ENCODE peak calls at places on chromosomes 3 and 15, in ten cellular contexts. X is neural progenitor cell, B is vagina, R is heart right ventricle, C is HCT116, F is Peyer's patch, J is neuronal stem cell, U is right atrium auricular region, P is left ventricle myocardium inferior, K is ascending aorta. H is an unnamed sample.

GRCh38 chr3:61772439-61772838 is 211.1 kb downstream of the PTPRG start:
- DNase-seq in X (no peak), B (no peak), R (no peak), C (no peak), F (no peak), J (no peak), U (no peak), P (no peak), K (no peak), H (no peak)

GRCh38 chr3:185029071-185029470 is 123.8 kb downstream of the C3orf70 start:
- DNase-seq in X (no peak), B (no peak), R (no peak), C (no peak), F (no peak), J (no peak), U (no peak), P (no peak), K (no peak), H (no peak)

GRCh38 chr15:43492266-43492665 is 690 bp downstream of the TP53BP1 start:
- DNase-seq in X (peak), B (no peak), R (no peak), C (no peak), F (no peak), J (no peak), U (no peak), P (no peak), K (no peak), H (no peak)

GRCh38 chr3:112010631-112011030 is 11.9 kb downstream of the TAGLN3 start:
- DNase-seq in X (no peak), B (no peak), R (no peak), C (no peak), F (no peak), J (no peak), U (no peak), P (no peak), K (no peak), H (no peak)

GRCh38 chr3:160006282-160007163 is 17.9 kb downstream of the IL12A start:
- DNase-seq in X (peak), B (no peak), R (no peak), C (peak), F (peak), J (peak), U (peak), P (no peak), K (no peak), H (no peak)

GRCh38 chr3:193788189-193788946 is 195.4 kb downstream of the OPA1 start:
- DNase-seq in X (peak), B (no peak), R (peak), C (peak), F (peak), J (peak), U (peak), P (peak), K (no peak), H (no peak)

GRCh38 chr3:15317164-15317477 is 15.3 kb downstream of the SH3BP5 start:
- DNase-seq in X (no peak), B (no peak), R (no peak), C (no peak), F (peak), J (no peak), U (peak), P (no peak), K (no peak), H (no peak)

GRCh38 chr3:25870452-25870851 is 80.6 kb downstream of the OXSM start:
- DNase-seq in X (no peak), B (no peak), R (no peak), C (no peak), F (no peak), J (no peak), U (no peak), P (no peak), K (no peak), H (no peak)

GRCh38 chr3:17023006-17023664 is 138.4 kb downstream of the PLCL2 start:
- DNase-seq in X (no peak), B (no peak), R (no peak), C (no peak), F (no peak), J (no peak), U (no peak), P (no peak), K (no peak), H (peak)

GRCh38 chr3:38029400-38030125 is at the start of gene PLCD1:
- DNase-seq in X (peak), B (peak), R (peak), C (no peak), F (peak), J (peak), U (peak), P (peak), K (peak), H (peak)

GRCh38 chr3:16290007-16290826 is 25.2 kb downstream of the OXNAD1 start:
- DNase-seq in X (peak), B (no peak), R (no peak), C (peak), F (peak), J (peak), U (no peak), P (no peak), K (no peak), H (no peak)

GRCh38 chr3:149610351-149611105 is 47.3 kb downstream of the WWTR1 start:
- DNase-seq in X (no peak), B (no peak), R (peak), C (no peak), F (no peak), J (no peak), U (no peak), P (peak), K (no peak), H (no peak)

GRCh38 chr3:186368717-186369116 is 6.7 kb upstream of the DGKG start:
- DNase-seq in X (no peak), B (no peak), R (no peak), C (no peak), F (no peak), J (no peak), U (no peak), P (no peak), K (no peak), H (no peak)

GRCh38 chr3:109545746-109546145 is 208.4 kb upstream of the DPPA4 start:
- DNase-seq in X (no peak), B (no peak), R (no peak), C (no peak), F (no peak), J (no peak), U (no peak), P (no peak), K (no peak), H (no peak)

GRCh38 chr3:40340541-40341170 is 31.1 kb downstream of the EIF1B start:
- DNase-seq in X (no peak), B (no peak), R (no peak), C (no peak), F (no peak), J (no peak), U (no peak), P (no peak), K (no peak), H (no peak)

GRCh38 chr15:99442268-99442897 is 123.4 kb upstream of the MEF2A start:
- DNase-seq in X (no peak), B (no peak), R (peak), C (peak), F (peak), J (no peak), U (peak), P (peak), K (no peak), H (no peak)

GRCh38 chr15:77186518-77187095 is 115.7 kb upstream of the TSPAN3 start:
- DNase-seq in X (peak), B (no peak), R (no peak), C (peak), F (no peak), J (no peak), U (no peak), P (no peak), K (no peak), H (peak)

GRCh38 chr3:157667493-157667892 is 164.3 kb upstream of the VEPH1 start:
- DNase-seq in X (no peak), B (no peak), R (no peak), C (no peak), F (no peak), J (no peak), U (no peak), P (no peak), K (no peak), H (no peak)

GRCh38 chr15:89621547-89621946 is 33.7 kb downstream of the KIF7 start:
- DNase-seq in X (no peak), B (no peak), R (no peak), C (no peak), F (no peak), J (no peak), U (no peak), P (no peak), K (no peak), H (no peak)

GRCh38 chr3:193825617-193826016 is 232.6 kb downstream of the OPA1 start:
- DNase-seq in X (no peak), B (no peak), R (no peak), C (no peak), F (no peak), J (no peak), U (no peak), P (no peak), K (no peak), H (no peak)

GRCh38 chr15:92869977-92870644 is 30.0 kb upstream of the CHD2 start:
- DNase-seq in X (no peak), B (no peak), R (no peak), C (no peak), F (peak), J (no peak), U (no peak), P (no peak), K (no peak), H (no peak)

GRCh38 chr3:31187380-31187779 is 292.9 kb upstream of the GADL1 start:
- DNase-seq in X (no peak), B (no peak), R (no peak), C (no peak), F (no peak), J (no peak), U (no peak), P (no peak), K (no peak), H (no peak)

GRCh38 chr15:90337256-90337655 is 14.8 kb upstream of the ZNF774 start:
- DNase-seq in X (no peak), B (no peak), R (no peak), C (no peak), F (no peak), J (no peak), U (no peak), P (no peak), K (no peak), H (no peak)

GRCh38 chr3:182699550-182700170 is 93.6 kb upstream of the ATP11B start:
- DNase-seq in X (no peak), B (no peak), R (no peak), C (no peak), F (no peak), J (no peak), U (no peak), P (no peak), K (no peak), H (no peak)

GRCh38 chr15:36210426-36210825 is 369.0 kb upstream of the CDIN1 start:
- DNase-seq in X (no peak), B (no peak), R (no peak), C (no peak), F (no peak), J (no peak), U (no peak), P (no peak), K (no peak), H (no peak)

GRCh38 chr3:182843478-182843877 is 50.2 kb downstream of the ATP11B start:
- DNase-seq in X (no peak), B (no peak), R (no peak), C (no peak), F (no peak), J (no peak), U (no peak), P (no peak), K (no peak), H (no peak)

GRCh38 chr3:33211444-33211843 is 7.2 kb downstream of the SUSD5 start:
- DNase-seq in X (no peak), B (no peak), R (no peak), C (peak), F (no peak), J (no peak), U (no peak), P (no peak), K (peak), H (no peak)

GRCh38 chr3:33980252-33980651 is 181.8 kb downstream of the PDCD6IP start:
- DNase-seq in X (peak), B (no peak), R (no peak), C (peak), F (no peak), J (no peak), U (no peak), P (no peak), K (no peak), H (no peak)

GRCh38 chr3:133948131-133948810 is 52.6 kb upstream of the RAB6B start:
- DNase-seq in X (no peak), B (no peak), R (no peak), C (no peak), F (no peak), J (no peak), U (no peak), P (no peak), K (no peak), H (no peak)

GRCh38 chr15:32867313-32867626 is 149.5 kb downstream of the GREM1 start:
- DNase-seq in X (no peak), B (no peak), R (no peak), C (peak), F (no peak), J (no peak), U (no peak), P (no peak), K (no peak), H (no peak)

GRCh38 chr3:35437381-35437780 is 201.9 kb upstream of the ARPP21 start:
- DNase-seq in X (no peak), B (no peak), R (no peak), C (no peak), F (no peak), J (no peak), U (no peak), P (no peak), K (no peak), H (no peak)

GRCh38 chr3:37905987-37906674 is 44.5 kb downstream of the CTDSPL start:
- DNase-seq in X (no peak), B (no peak), R (no peak), C (no peak), F (no peak), J (no peak), U (no peak), P (no peak), K (no peak), H (no peak)

GRCh38 chr3:143973352-143974021 is 1.9 kb downstream of the DIPK2A start:
- DNase-seq in X (peak), B (no peak), R (no peak), C (no peak), F (no peak), J (no peak), U (no peak), P (no peak), K (no peak), H (no peak)

GRCh38 chr3:185308126-185308754 is 54.4 kb upstream of the EHHADH start:
- DNase-seq in X (peak), B (no peak), R (no peak), C (peak), F (peak), J (peak), U (no peak), P (no peak), K (no peak), H (peak)

GRCh38 chr3:11808231-11808630 is 38.5 kb downstream of the TAMM41 start:
- DNase-seq in X (no peak), B (no peak), R (no peak), C (no peak), F (no peak), J (no peak), U (no peak), P (no peak), K (no peak), H (no peak)

GRCh38 chr3:18660059-18660458 is 234.9 kb upstream of the SATB1 start:
- DNase-seq in X (no peak), B (no peak), R (no peak), C (no peak), F (no peak), J (no peak), U (no peak), P (no peak), K (no peak), H (no peak)

GRCh38 chr3:46093327-46093932 is 66.1 kb upstream of the XCR1 start:
- DNase-seq in X (no peak), B (no peak), R (no peak), C (no peak), F (no peak), J (no peak), U (no peak), P (no peak), K (no peak), H (no peak)

GRCh38 chr3:173583496-173583895 is 186.0 kb downstream of the NLGN1 start:
- DNase-seq in X (peak), B (no peak), R (no peak), C (no peak), F (no peak), J (peak), U (no peak), P (no peak), K (no peak), H (no peak)
- H3K27ac ChIP-seq in X (peak), B (no peak), R (no peak), C (no peak), F (no peak), J (peak), U (no peak), P (no peak), K (no peak), H (no peak)

GRCh38 chr15:85470549-85471271 is 90.3 kb downstream of the AKAP13 start:
- DNase-seq in X (no peak), B (no peak), R (no peak), C (no peak), F (no peak), J (no peak), U (no peak), P (no peak), K (no peak), H (no peak)
- H3K4me3 ChIP-seq in X (peak), B (no peak), R (no peak), C (no peak), F (no peak), J (no peak), U (no peak), P (no peak), K (no peak), H (no peak)

DNA sequence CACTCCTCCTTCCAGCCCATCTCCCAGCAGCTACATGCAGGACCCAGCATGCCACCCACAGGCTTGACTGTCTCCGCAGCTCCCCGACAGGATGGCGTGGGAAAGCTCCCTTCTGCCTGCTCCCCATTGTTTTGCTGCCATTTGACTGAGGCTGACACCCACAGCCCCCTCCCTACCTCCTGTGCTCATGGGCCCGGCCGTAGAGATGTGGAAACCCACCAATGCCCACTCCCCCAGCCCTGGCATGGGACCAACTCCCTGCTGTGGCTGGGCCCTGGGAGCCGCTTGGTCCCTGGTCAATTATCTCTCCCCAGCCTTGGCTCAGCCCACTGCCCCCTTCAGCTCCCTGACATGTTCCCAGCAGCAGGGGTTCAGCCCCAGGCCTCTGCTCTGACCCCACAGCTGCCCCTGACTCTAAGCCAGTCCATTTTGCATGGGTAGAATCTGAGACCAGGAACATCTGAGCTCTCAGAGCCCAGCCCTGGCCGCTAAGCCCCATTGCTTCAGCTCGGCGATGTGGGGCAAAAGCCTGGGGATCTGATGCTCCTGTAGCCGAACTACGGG is 8.2 kb downstream of the C3orf22 start:
- DNase-seq in X (no peak), B (peak), R (no peak), C (no peak), F (no peak), J (no peak), U (peak), P (no peak), K (no peak), H (no peak)
- H3K27ac ChIP-seq in X (no peak), B (no peak), R (no peak), C (no peak), F (no peak), J (no peak), U (no peak), P (no peak), K (no peak), H (no peak)

DNA sequence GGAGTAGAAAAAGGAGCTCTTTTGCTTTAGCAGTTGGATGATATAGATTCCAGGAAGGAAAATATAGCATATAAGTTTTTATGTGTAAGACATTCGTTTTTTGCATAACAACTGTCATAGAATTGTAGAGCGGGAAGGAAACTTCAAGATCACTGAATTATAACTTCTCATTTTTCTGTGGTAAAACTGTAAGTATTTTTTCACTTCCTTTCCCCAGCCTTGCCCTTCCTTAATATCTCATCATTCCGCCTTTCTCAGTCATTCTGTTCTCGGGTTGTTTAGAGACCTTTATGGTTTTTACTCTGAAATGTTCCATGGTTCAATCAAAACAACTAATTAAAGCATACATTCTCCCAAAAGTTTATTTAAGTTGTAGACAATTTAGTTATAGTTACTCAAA is 1.1 kb downstream of the EAF2 start:
- DNase-seq in X (no peak), B (no peak), R (no peak), C (no peak), F (no peak), J (no peak), U (no peak), P (no peak), K (no peak), H (no peak)
- H3K4me3 ChIP-seq in X (no peak), B (no peak), R (peak), C (peak), F (peak), J (no peak), U (peak), P (peak), K (peak), H (no peak)

H was measured in CD8-positive, alpha-beta T cell.